ENCODE peak calls at places on chromosomes 7 and 10, in ten cellular contexts. X, Q, U, L, R, Y, I, Z, N and W are unnamed samples.

GRCh38 chr7:18087687-18088078 is 60.0 kb upstream of the PRPS1L1 start:
- DNase-seq in L (no peak), U (no peak), R (no peak), I (no peak), X (no peak), N (peak), Z (no peak), Q (no peak), Y (no peak), W (no peak)

GRCh38 chr10:125284875-125285597 is 124.7 kb upstream of the CTBP2 start:
- DNase-seq in L (no peak), U (no peak), Y (no peak), Q (peak), R (no peak), N (no peak), I (no peak), X (no peak), Z (no peak), W (no peak)

GRCh38 chr7:47587389-47587788 is 5.5 kb upstream of the TNS3 start:
- DNase-seq in Y (no peak), Z (no peak), X (no peak), N (peak), L (no peak), I (no peak), R (no peak), Q (no peak), U (no peak), W (no peak)

GRCh38 chr7:137135654-137136350 is 207.7 kb downstream of the PTN start:
- DNase-seq in L (no peak), R (no peak), I (no peak), X (no peak), U (no peak), Y (no peak), N (no peak), Q (peak), Z (no peak), W (no peak)

GRCh38 chr10:11148131-11148530 is 130.5 kb downstream of the CELF2 start:
- DNase-seq in Q (no peak), Y (no peak), L (no peak), N (no peak), Z (no peak), X (no peak), I (no peak), U (no peak), R (no peak), W (no peak)

GRCh38 chr10:129609551-129609950 is 142.5 kb downstream of the MGMT start:
- DNase-seq in R (no peak), Z (no peak), U (no peak), X (no peak), N (no peak), Y (no peak), Q (no peak), I (no peak), L (no peak), W (no peak)

GRCh38 chr10:90635111-90635798 is 222.6 kb downstream of the HTR7 start:
- DNase-seq in U (no peak), I (no peak), R (no peak), Y (no peak), L (no peak), Q (no peak), N (no peak), Z (no peak), X (no peak), W (no peak)

GRCh38 chr7:155969192-155969929 is 157.1 kb upstream of the SHH start:
- DNase-seq in L (no peak), Z (no peak), I (no peak), U (no peak), X (no peak), R (no peak), N (no peak), Q (no peak), Y (no peak), W (no peak)

GRCh38 chr10:110833234-110833940 is 38.3 kb upstream of the PDCD4 start:
- DNase-seq in N (no peak), I (no peak), X (peak), U (no peak), Q (no peak), L (no peak), R (no peak), Y (no peak), Z (no peak), W (no peak)